ENCODE peak calls at places on chromosome 17, in five cellular contexts. X is spleen, K is Panc1, O is heart right ventricle, W is endothelial cell of umbilical vein. R is an unnamed sample.

GRCh38 chr17:35214631-35215273 is 20.6 kb upstream of the SLC35G3 start:
- DNase-seq in O (no peak), W (no peak), X (no peak), K (no peak), R (no peak)

GRCh38 chr17:50763716-50764450 is 3.4 kb downstream of the ANKRD40CL start:
- DNase-seq in K (no peak), O (no peak), W (no peak), X (peak), R (no peak)

GRCh38 chr17:57993471-57994365 is 5.7 kb upstream of the VEZF1 start:
- DNase-seq in K (no peak), X (no peak), O (no peak), W (peak), R (no peak)

GRCh38 chr17:38608648-38609047 is 2.9 kb upstream of the SRCIN1 start:
- DNase-seq in K (no peak), X (no peak), W (no peak), O (no peak), R (no peak)

GRCh38 chr17:45229681-45230409 is 8.2 kb downstream of the FMNL1 start:
- DNase-seq in X (peak), K (no peak), W (no peak), O (no peak), R (peak)

GRCh38 chr17:15260376-15261062 is 4.6 kb downstream of the PMP22 start:
- DNase-seq in W (peak), K (no peak), X (peak), O (peak), R (peak)

GRCh38 chr17:47649972-47650524 is 329 bp downstream of the KPNB1 start:
- DNase-seq in X (peak), O (no peak), K (no peak), W (no peak), R (peak)

GRCh38 chr17:77644981-77645380 is 313.5 kb upstream of the TNRC6C start:
- DNase-seq in X (peak), O (no peak), W (no peak), K (no peak), R (no peak)

GRCh38 chr17:32486091-32486700 is 597 bp upstream of the CDK5R1 start:
- DNase-seq in W (peak), K (no peak), O (peak), X (peak), R (peak)

GRCh38 chr17:19338031-19338990 is 24.2 kb downstream of the B9D1 start:
- DNase-seq in W (peak), O (peak), K (no peak), X (peak), R (peak)

GRCh38 chr17:28120766-28121165 is 78.3 kb downstream of the NLK start:
- DNase-seq in K (no peak), X (no peak), O (no peak), W (no peak), R (no peak)

GRCh38 chr17:77609553-77610517 is 348.7 kb upstream of the TNRC6C start:
- DNase-seq in O (no peak), W (no peak), X (peak), K (no peak), R (peak)

DNA sequence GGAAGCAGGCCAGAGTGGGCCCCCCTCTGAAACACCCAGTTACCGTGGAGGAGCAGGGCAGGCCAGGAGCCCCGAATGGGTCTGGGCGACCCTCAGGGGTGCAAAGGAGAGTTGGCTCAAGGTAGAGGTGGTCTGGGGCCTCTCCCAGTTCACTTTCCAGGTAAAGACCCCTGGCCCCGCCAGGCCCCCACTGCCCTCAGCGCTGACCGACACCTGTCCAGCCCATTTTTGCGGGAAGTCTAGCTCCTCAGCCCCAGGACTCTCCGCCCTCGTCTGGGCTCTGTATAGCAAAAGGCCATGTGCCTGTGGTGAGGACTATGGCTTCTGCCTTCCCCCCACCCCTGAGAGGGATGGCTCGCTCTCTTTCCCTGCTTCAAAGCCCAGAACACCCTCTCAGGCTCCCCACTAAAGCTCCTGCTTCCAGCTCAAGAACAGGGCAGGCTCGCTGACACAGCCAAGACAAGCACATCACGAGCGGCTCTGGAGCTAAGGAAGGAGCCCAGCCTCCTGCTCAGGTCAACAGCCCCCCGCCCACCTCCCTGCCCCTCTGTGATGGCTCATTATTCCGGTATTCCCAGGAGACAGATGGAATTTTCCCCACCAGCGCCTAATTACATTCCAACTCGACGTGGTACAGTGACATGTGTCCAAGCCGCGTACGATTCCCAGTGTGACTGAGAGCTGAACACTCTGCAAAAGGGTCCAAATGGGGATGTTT is 59.4 kb downstream of the RTN4RL1 start:
- DNase-seq in W (no peak), K (no peak), X (no peak), O (no peak), R (no peak)
- TF ChIP-seq CTCF in W (no peak), K (no peak), X (no peak), O (no peak), R (no peak)

GRCh38 chr17:17748179-17748578 is 66.9 kb downstream of the RAI1 start:
- DNase-seq in O (no peak), K (no peak), X (no peak), W (no peak), R (no peak)
- TF ChIP-seq CTCF in O (no peak), K (no peak), X (no peak), W (no peak), R (no peak)

DNA sequence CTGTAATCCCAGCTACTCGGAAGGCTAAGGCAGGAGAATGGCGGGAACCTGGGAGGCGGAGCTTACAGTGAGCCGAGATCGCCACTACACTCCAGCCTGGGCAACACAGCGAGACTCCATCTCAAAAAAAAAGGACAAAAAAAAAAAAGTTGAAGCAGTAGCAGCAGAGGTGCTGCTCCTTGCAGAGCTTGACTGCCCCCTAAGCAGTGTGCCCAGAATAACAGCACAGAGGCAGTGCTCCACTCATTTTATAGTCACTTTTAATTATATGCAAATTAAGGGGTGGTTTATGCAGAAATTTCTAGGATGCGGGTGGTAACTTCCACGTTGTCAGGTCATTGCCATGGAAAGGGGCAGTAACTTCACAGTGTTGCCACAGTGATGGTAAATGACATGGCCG is 54.3 kb upstream of the NOL11 start:
- DNase-seq in W (no peak), K (no peak), X (no peak), O (no peak), R (no peak)
- TF ChIP-seq CTCF in W (no peak), K (no peak), X (no peak), O (no peak), R (no peak)

DNA sequence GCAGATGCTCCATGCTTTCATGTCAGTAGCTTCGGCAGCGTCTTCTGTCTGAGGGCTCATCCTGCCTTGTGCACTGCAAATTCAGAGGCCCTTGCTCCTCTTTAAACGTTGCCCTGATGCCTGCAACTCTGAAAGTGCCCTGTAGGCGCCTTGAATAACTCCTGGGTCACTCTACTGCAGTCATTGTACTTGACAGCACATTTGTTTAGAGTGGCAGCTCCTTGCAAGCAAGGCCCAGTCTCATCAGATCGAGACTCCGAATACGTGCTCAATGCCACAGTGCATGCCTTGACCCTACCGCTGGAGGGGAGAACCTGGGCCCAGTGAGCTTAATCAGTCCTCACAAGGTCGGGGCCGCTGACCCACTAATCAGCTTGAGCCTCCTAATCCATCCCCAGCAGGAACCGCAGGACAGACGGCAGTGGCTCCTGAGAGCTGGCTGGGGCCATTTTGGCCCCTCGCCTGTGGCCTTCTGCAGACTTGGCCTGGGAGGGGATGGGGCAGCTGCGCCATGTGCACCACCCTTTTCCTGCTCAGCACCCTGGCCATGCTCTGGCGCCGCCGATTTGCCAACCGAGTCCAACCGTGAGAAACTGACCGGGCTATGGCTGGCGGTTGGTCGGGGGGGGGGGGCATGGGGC is at the start of gene PRCD:
- DNase-seq in X (peak), O (no peak), K (no peak), W (no peak), R (no peak)
- TF ChIP-seq CTCF in X (no peak), O (no peak), K (no peak), W (no peak), R (no peak)

R was measured in GM13977.